ENCODE peak calls at places on chromosomes 4 and X, in ten cellular contexts. G is HTR-8/SVneo; T is heart right ventricle; O is stimulated activated CD8-positive, alpha-beta memory T cell treated with anti-CD3 and anti-CD28 coated beads, Interleukin-7, amount 100 ng/mL, for 1 hour; C is neural progenitor cell; D is NCI-H2029; J is nucleus accumbens; Z is nephron progenitor cell; I is IMR-90; N is lung microvascular endothelial cell. P is an unnamed sample.
A peak's percentile ranks its signal among the peaks of the same experiment; 100 is the strongest.

GRCh38 chr4:21490682-21491081 is 457.9 kb downstream of the KCNIP4 start:
- DNase-seq in G (no peak), T (no peak), O (no peak), C (no peak), D (no peak), J (no peak), Z (no peak), I (no peak), N (no peak), P (no peak)

GRCh38 chr4:1740021-1740545 is 18.8 kb downstream of the TACC3 start:
- DNase-seq in G (no peak), T (no peak), O (no peak), C (no peak), D (no peak), J (no peak), Z (no peak), I (no peak), N (no peak), P (no peak)

GRCh38 chr4:72348701-72349100 is 220.3 kb downstream of the ADAMTS3 start:
- DNase-seq in G (no peak), T (no peak), O (no peak), C (no peak), D (no peak), J (no peak), Z (no peak), I (no peak), N (no peak), P (no peak)

GRCh38 chrX:150767475-150768131 is 74.4 kb downstream of the MTMR1 start:
- DNase-seq in G (peak; percentile 2), T (no peak), O (no peak), C (no peak), D (no peak), J (no peak), Z (no peak), I (peak; percentile 92), N (peak; percentile 16), P (peak; percentile 71)

GRCh38 chr4:87919951-87920350 is 55.6 kb upstream of the SPP1 start:
- DNase-seq in G (no peak), T (no peak), O (no peak), C (no peak), D (no peak), J (no peak), Z (no peak), I (no peak), N (no peak), P (no peak)

GRCh38 chr4:184962125-184962638 is 56.1 kb upstream of the HELT start:
- DNase-seq in G (no peak), T (no peak), O (no peak), C (no peak), D (no peak), J (no peak), Z (no peak), I (no peak), N (no peak), P (no peak)

GRCh38 chrX:38664285-38664684 is 102.9 kb downstream of the TSPAN7 start:
- DNase-seq in G (peak; percentile 2), T (peak; percentile 6), O (no peak), C (peak; percentile 58), D (peak; percentile 2), J (no peak), Z (peak; percentile 20), I (peak; percentile 43), N (peak; percentile 55), P (peak; percentile 55)

GRCh38 chrX:13005671-13006473 is 31.0 kb downstream of the TMSB4X start:
- DNase-seq in G (no peak), T (no peak), O (no peak), C (no peak), D (no peak), J (no peak), Z (no peak), I (peak; percentile 70), N (no peak), P (peak; percentile 70)

GRCh38 chrX:153456161-153456560 is 10.3 kb upstream of the TREX2 start:
- DNase-seq in G (no peak), T (peak; percentile 36), O (no peak), C (no peak), D (peak; percentile 15), J (no peak), Z (no peak), I (no peak), N (no peak), P (no peak)

GRCh38 chrX:13937370-13938052 is 92.2 kb downstream of the GEMIN8 start:
- DNase-seq in G (no peak), T (peak; percentile 2), O (no peak), C (peak; percentile 37), D (no peak), J (peak; percentile 49), Z (no peak), I (peak; percentile 53), N (no peak), P (peak; percentile 12)

GRCh38 chr4:134388351-134388750 is 186.8 kb upstream of the PABPC4L start:
- DNase-seq in G (no peak), T (no peak), O (no peak), C (peak; percentile 10), D (no peak), J (no peak), Z (no peak), I (no peak), N (no peak), P (no peak)

GRCh38 chr4:15918484-15919129 is 19.9 kb downstream of the FGFBP1 start:
- DNase-seq in G (no peak), T (no peak), O (no peak), C (no peak), D (no peak), J (no peak), Z (no peak), I (no peak), N (no peak), P (no peak)

GRCh38 chr4:151691639-151692442 is 69.0 kb downstream of the GATB start:
- DNase-seq in G (no peak), T (no peak), O (no peak), C (no peak), D (no peak), J (no peak), Z (no peak), I (peak; percentile 37), N (no peak), P (no peak)

GRCh38 chr4:105619193-105619931 is 66.9 kb downstream of the ARHGEF38 start:
- DNase-seq in G (no peak), T (peak; percentile 56), O (no peak), C (no peak), D (peak; percentile 85), J (peak; percentile 41), Z (no peak), I (no peak), N (peak; percentile 41), P (no peak)

GRCh38 chrX:40539214-40540142 is 41.3 kb upstream of the ATP6AP2 start:
- DNase-seq in G (no peak), T (peak; percentile 18), O (peak; percentile 35), C (peak; percentile 44), D (peak; percentile 11), J (no peak), Z (peak; percentile 16), I (peak; percentile 71), N (no peak), P (peak; percentile 84)

GRCh38 chr4:88308587-88308986 is 24.2 kb upstream of the PPM1K start:
- DNase-seq in G (no peak), T (no peak), O (no peak), C (no peak), D (no peak), J (no peak), Z (no peak), I (no peak), N (no peak), P (no peak)

GRCh38 chrX:21666679-21667078 is 8.5 kb upstream of the KLHL34 start:
- DNase-seq in G (peak; percentile 11), T (no peak), O (no peak), C (no peak), D (no peak), J (no peak), Z (no peak), I (peak; percentile 22), N (no peak), P (peak; percentile 14)

GRCh38 chr4:163191999-163192398 is 25.3 kb upstream of the NAF1 start:
- DNase-seq in G (no peak), T (no peak), O (no peak), C (no peak), D (no peak), J (no peak), Z (no peak), I (peak; percentile 39), N (peak; percentile 43), P (peak; percentile 45)